ENCODE peak calls at places on chromosomes 12 and 14, in seven cellular contexts. One of them, this sample, is unnamed.

GRCh38 chr12:118749656-118750055 is 231.7 kb upstream of the SRRM4 start:
- DNase-seq in endothelial cell of umbilical vein: no peak
- DNase-seq in HL-60: no peak
- DNase-seq in endothelial cell: no peak
- DNase-seq in Calu3: no peak
- DNase-seq in lower leg skin: no peak
- DNase-seq in tibial nerve: no peak
- DNase-seq in this sample: no peak

GRCh38 chr14:21917699-21918436 is 244.2 kb upstream of the OR4E1 start:
- DNase-seq in endothelial cell of umbilical vein: peak
- DNase-seq in HL-60: peak
- DNase-seq in endothelial cell: peak
- DNase-seq in Calu3: peak
- DNase-seq in lower leg skin: no peak
- DNase-seq in tibial nerve: peak
- DNase-seq in this sample: no peak

GRCh38 chr12:41188058-41188840 is at the start of gene PDZRN4:
- DNase-seq in endothelial cell of umbilical vein: peak
- DNase-seq in HL-60: no peak
- DNase-seq in endothelial cell: peak
- DNase-seq in Calu3: no peak
- DNase-seq in lower leg skin: no peak
- DNase-seq in tibial nerve: peak
- DNase-seq in this sample: no peak

GRCh38 chr12:117789195-117789912 is 179.4 kb downstream of the KSR2 start:
- DNase-seq in endothelial cell of umbilical vein: no peak
- DNase-seq in HL-60: no peak
- DNase-seq in endothelial cell: no peak
- DNase-seq in Calu3: no peak
- DNase-seq in lower leg skin: no peak
- DNase-seq in tibial nerve: no peak
- DNase-seq in this sample: no peak

GRCh38 chr12:18454330-18454729 is 193.0 kb downstream of the PIK3C2G start:
- DNase-seq in endothelial cell of umbilical vein: no peak
- DNase-seq in HL-60: no peak
- DNase-seq in endothelial cell: no peak
- DNase-seq in Calu3: no peak
- DNase-seq in lower leg skin: no peak
- DNase-seq in tibial nerve: no peak
- DNase-seq in this sample: no peak

GRCh38 chr14:49992901-49993335 is 100.0 kb downstream of the ARF6 start:
- DNase-seq in endothelial cell of umbilical vein: no peak
- DNase-seq in HL-60: no peak
- DNase-seq in endothelial cell: no peak
- DNase-seq in Calu3: no peak
- DNase-seq in lower leg skin: no peak
- DNase-seq in tibial nerve: no peak
- DNase-seq in this sample: no peak

GRCh38 chr14:20428010-20428365 is 8.0 kb downstream of the KLHL33 start:
- DNase-seq in endothelial cell of umbilical vein: no peak
- DNase-seq in HL-60: no peak
- DNase-seq in endothelial cell: no peak
- DNase-seq in Calu3: no peak
- DNase-seq in lower leg skin: no peak
- DNase-seq in tibial nerve: no peak
- DNase-seq in this sample: no peak

GRCh38 chr12:96094201-96094600 is 58.8 kb upstream of the LTA4H start:
- DNase-seq in endothelial cell of umbilical vein: peak
- DNase-seq in HL-60: no peak
- DNase-seq in endothelial cell: peak
- DNase-seq in Calu3: peak
- DNase-seq in lower leg skin: peak
- DNase-seq in tibial nerve: no peak
- DNase-seq in this sample: no peak

GRCh38 chr12:1929241-1929984 is 11.0 kb upstream of the CACNA2D4 start:
- DNase-seq in endothelial cell of umbilical vein: no peak
- DNase-seq in HL-60: peak
- DNase-seq in endothelial cell: no peak
- DNase-seq in Calu3: no peak
- DNase-seq in lower leg skin: no peak
- DNase-seq in tibial nerve: no peak
- DNase-seq in this sample: no peak

GRCh38 chr14:94635143-94635542 is 23.0 kb downstream of the SERPINA3 start:
- DNase-seq in endothelial cell of umbilical vein: no peak
- DNase-seq in HL-60: no peak
- DNase-seq in endothelial cell: no peak
- DNase-seq in Calu3: no peak
- DNase-seq in lower leg skin: no peak
- DNase-seq in tibial nerve: no peak
- DNase-seq in this sample: no peak

GRCh38 chr14:94638330-94638729 is 26.1 kb downstream of the SERPINA3 start:
- DNase-seq in endothelial cell of umbilical vein: no peak
- DNase-seq in HL-60: no peak
- DNase-seq in endothelial cell: no peak
- DNase-seq in Calu3: no peak
- DNase-seq in lower leg skin: no peak
- DNase-seq in tibial nerve: no peak
- DNase-seq in this sample: no peak

GRCh38 chr14:94633116-94633515 is 20.9 kb downstream of the SERPINA3 start:
- DNase-seq in endothelial cell of umbilical vein: no peak
- DNase-seq in HL-60: no peak
- DNase-seq in endothelial cell: no peak
- DNase-seq in Calu3: no peak
- DNase-seq in lower leg skin: no peak
- DNase-seq in tibial nerve: no peak
- DNase-seq in this sample: no peak

GRCh38 chr14:94638961-94639817 is 27.0 kb downstream of the SERPINA3 start:
- DNase-seq in endothelial cell of umbilical vein: no peak
- DNase-seq in HL-60: no peak
- DNase-seq in endothelial cell: no peak
- DNase-seq in Calu3: no peak
- DNase-seq in lower leg skin: no peak
- DNase-seq in tibial nerve: no peak
- DNase-seq in this sample: no peak

DNA sequence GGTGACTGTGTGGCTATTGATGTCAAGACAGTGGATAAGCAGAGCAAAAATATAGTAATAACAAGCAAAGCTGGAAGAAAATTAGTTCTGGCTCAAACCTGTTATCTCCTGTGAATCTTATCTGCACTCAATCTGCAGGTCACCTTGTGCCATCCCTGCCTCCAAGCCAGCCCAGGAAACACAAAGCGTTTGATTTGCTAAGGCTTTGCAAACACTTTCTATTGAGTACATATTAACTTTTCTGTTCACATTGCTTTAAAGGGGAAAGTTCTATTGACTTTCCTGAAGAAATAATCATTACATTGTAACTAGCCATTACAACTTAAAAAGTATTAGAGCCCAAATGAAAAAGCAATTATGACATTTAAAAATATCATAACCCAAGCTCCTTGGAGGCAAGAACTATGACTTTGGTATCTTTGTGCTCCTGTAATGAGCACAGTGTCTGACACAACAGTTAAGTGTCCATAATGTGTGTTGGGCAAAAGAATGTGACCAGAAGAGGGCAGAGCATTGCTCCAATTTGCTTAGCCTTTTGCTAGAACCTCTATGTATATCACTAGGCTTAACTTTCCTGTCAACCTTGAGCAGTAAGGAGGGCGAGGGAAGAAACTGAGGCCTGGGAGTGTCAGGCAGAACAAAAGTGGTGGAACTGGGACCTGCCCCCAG is 24.7 kb downstream of the SERPINA3 start:
- DNase-seq in endothelial cell of umbilical vein: no peak
- DNase-seq in HL-60: no peak
- DNase-seq in endothelial cell: no peak
- DNase-seq in Calu3: no peak
- DNase-seq in lower leg skin: no peak
- DNase-seq in tibial nerve: no peak
- DNase-seq in this sample: no peak
- TF ChIP-seq CTCF in endothelial cell of umbilical vein: no peak
- TF ChIP-seq CTCF in HL-60: peak
- TF ChIP-seq CTCF in endothelial cell: no peak
- TF ChIP-seq CTCF in Calu3: peak
- TF ChIP-seq CTCF in lower leg skin: no peak
- TF ChIP-seq CTCF in tibial nerve: no peak
- TF ChIP-seq CTCF in this sample: no peak

DNA sequence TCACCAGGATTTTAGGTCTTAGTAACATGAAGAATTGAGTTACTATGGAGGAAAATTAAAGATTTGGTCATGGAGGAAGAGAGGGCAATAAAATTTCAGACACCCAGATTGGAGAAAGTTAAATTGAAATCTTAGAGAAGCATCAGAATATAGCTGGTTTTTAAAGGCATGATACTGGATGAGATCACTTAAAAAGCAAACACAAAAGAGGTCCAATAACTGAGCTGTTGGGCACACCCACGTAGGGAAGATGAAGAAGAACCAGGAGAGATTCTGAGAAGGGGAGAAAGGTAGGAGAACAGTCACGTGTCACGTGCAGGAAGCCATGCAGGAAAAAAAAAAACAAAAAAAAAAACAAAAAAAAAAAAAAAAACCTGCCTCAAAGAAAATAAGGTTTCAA is 18.8 kb downstream of the CAPS2 start:
- DNase-seq in endothelial cell of umbilical vein: no peak
- DNase-seq in HL-60: no peak
- DNase-seq in endothelial cell: no peak
- DNase-seq in Calu3: no peak
- DNase-seq in lower leg skin: no peak
- DNase-seq in tibial nerve: no peak
- DNase-seq in this sample: no peak
- TF ChIP-seq CTCF in endothelial cell of umbilical vein: no peak
- TF ChIP-seq CTCF in HL-60: no peak
- TF ChIP-seq CTCF in endothelial cell: no peak
- TF ChIP-seq CTCF in Calu3: no peak
- TF ChIP-seq CTCF in lower leg skin: no peak
- TF ChIP-seq CTCF in tibial nerve: no peak
- TF ChIP-seq CTCF in this sample: no peak

DNA sequence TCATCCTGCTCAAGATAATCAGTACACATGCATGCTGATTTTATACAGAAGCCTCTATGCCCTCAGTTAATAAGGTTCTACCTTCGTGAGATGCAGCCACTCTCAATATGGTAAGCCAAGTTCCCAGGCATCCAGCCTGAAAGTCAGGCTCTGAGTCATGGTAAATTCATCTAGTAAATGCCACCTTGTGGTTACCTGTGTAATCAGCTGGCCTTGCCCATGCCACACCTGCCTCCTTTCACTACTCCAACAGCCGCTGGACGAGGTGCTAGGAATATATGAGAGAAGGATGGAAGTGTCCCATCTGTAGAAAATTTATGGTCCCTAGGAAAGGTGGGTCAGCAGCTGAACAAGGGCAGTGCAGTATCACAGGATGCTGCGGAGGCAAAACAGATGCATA is 207.3 kb downstream of the SSPN start:
- DNase-seq in endothelial cell of umbilical vein: no peak
- DNase-seq in HL-60: no peak
- DNase-seq in endothelial cell: no peak
- DNase-seq in Calu3: peak
- DNase-seq in lower leg skin: peak
- DNase-seq in tibial nerve: no peak
- DNase-seq in this sample: no peak
- TF ChIP-seq CTCF in endothelial cell of umbilical vein: no peak
- TF ChIP-seq CTCF in HL-60: no peak
- TF ChIP-seq CTCF in endothelial cell: no peak
- TF ChIP-seq CTCF in Calu3: peak
- TF ChIP-seq CTCF in lower leg skin: no peak
- TF ChIP-seq CTCF in tibial nerve: no peak
- TF ChIP-seq CTCF in this sample: no peak

GRCh38 chr12:124569375-124570148 is 2.1 kb upstream of the NCOR2 start:
- DNase-seq in endothelial cell of umbilical vein: no peak
- DNase-seq in HL-60: no peak
- DNase-seq in endothelial cell: no peak
- DNase-seq in Calu3: no peak
- DNase-seq in lower leg skin: no peak
- DNase-seq in tibial nerve: no peak
- DNase-seq in this sample: no peak

GRCh38 chr12:124567035-124567672 is at the start of gene NCOR2:
- DNase-seq in endothelial cell of umbilical vein: no peak
- DNase-seq in HL-60: no peak
- DNase-seq in endothelial cell: no peak
- DNase-seq in Calu3: peak
- DNase-seq in lower leg skin: no peak
- DNase-seq in tibial nerve: no peak
- DNase-seq in this sample: no peak

GRCh38 chr12:124568431-124569374 is 1.3 kb upstream of the NCOR2 start:
- DNase-seq in endothelial cell of umbilical vein: no peak
- DNase-seq in HL-60: peak
- DNase-seq in endothelial cell: no peak
- DNase-seq in Calu3: peak
- DNase-seq in lower leg skin: peak
- DNase-seq in tibial nerve: peak
- DNase-seq in this sample: no peak

GRCh38 chr12:124566181-124567034 is 1.0 kb downstream of the NCOR2 start:
- DNase-seq in endothelial cell of umbilical vein: peak
- DNase-seq in HL-60: no peak
- DNase-seq in endothelial cell: peak
- DNase-seq in Calu3: peak
- DNase-seq in lower leg skin: peak
- DNase-seq in tibial nerve: peak
- DNase-seq in this sample: peak

DNA sequence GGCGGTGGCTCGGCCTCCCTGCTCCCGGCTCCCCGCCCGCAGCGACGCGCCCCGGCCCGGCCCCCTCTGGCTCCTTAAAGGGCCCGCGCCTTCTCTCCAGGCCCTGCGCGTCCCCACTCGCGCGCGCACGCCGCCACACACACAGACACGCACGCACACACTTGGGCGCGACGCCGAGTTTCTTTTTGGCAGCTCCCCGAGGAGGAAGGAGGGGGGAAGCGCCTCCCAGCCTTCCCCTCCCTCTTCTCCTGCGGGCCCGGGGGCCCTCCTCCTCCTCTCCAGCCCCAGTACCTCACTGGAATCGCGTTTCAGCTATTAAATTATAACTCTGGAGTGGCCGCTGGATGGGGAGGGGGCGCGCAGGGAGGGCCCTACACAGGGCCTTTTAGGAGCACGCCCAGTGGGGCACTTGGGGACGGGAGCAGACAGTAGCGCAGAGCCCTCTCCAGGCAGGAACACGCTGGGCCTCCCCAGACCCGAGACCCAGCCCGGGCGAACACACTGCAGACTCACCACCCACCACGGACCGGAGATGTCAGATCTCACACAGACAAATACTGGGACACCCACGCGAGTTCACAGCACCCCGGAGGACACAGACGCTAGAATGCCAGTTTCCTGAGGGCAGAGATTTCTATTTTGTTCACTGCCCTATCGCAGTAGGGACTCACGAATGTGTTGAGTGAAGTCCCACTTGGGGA is 411 bp upstream of the NCOR2 start:
- DNase-seq in endothelial cell of umbilical vein: peak
- DNase-seq in HL-60: peak
- DNase-seq in endothelial cell: peak
- DNase-seq in Calu3: peak
- DNase-seq in lower leg skin: peak
- DNase-seq in tibial nerve: peak
- DNase-seq in this sample: peak
- TF ChIP-seq CTCF in endothelial cell of umbilical vein: no peak
- TF ChIP-seq CTCF in HL-60: no peak
- TF ChIP-seq CTCF in endothelial cell: no peak
- TF ChIP-seq CTCF in Calu3: no peak
- TF ChIP-seq CTCF in lower leg skin: no peak
- TF ChIP-seq CTCF in tibial nerve: no peak
- TF ChIP-seq CTCF in this sample: no peak